ENCODE peak calls at places on chromosome 18, in eight cellular contexts. One of them, this sample, is unnamed.

GRCh38 chr18:74065366-74065765 is 82.3 kb downstream of the FBXO15 start:
- DNase-seq in B cell: no peak
- DNase-seq in GM10248: no peak
- DNase-seq in fibroblast of mammary gland: no peak
- DNase-seq in AG04450: no peak
- DNase-seq in epithelial cell of esophagus: no peak
- DNase-seq in Calu3: no peak
- DNase-seq in foreskin keratinocyte: no peak
- DNase-seq in this sample: no peak

GRCh38 chr18:70165936-70166335 is 39.6 kb downstream of the RTTN start:
- DNase-seq in B cell: no peak
- DNase-seq in GM10248: peak; percentile 21
- DNase-seq in fibroblast of mammary gland: no peak
- DNase-seq in AG04450: no peak
- DNase-seq in epithelial cell of esophagus: no peak
- DNase-seq in Calu3: no peak
- DNase-seq in foreskin keratinocyte: no peak
- DNase-seq in this sample: no peak

GRCh38 chr18:10377956-10378355 is 76.5 kb upstream of the APCDD1 start:
- DNase-seq in B cell: no peak
- DNase-seq in GM10248: no peak
- DNase-seq in fibroblast of mammary gland: peak; percentile 15
- DNase-seq in AG04450: peak; percentile 16
- DNase-seq in epithelial cell of esophagus: no peak
- DNase-seq in Calu3: no peak
- DNase-seq in foreskin keratinocyte: no peak
- DNase-seq in this sample: peak; percentile 85

GRCh38 chr18:57095884-57096283 is 51.0 kb upstream of the BOD1L2 start:
- DNase-seq in B cell: no peak
- DNase-seq in GM10248: no peak
- DNase-seq in fibroblast of mammary gland: no peak
- DNase-seq in AG04450: no peak
- DNase-seq in epithelial cell of esophagus: no peak
- DNase-seq in Calu3: no peak
- DNase-seq in foreskin keratinocyte: no peak
- DNase-seq in this sample: no peak

GRCh38 chr18:42182728-42183700 is 228.0 kb downstream of the PIK3C3 start:
- DNase-seq in B cell: no peak
- DNase-seq in GM10248: no peak
- DNase-seq in fibroblast of mammary gland: no peak
- DNase-seq in AG04450: no peak
- DNase-seq in epithelial cell of esophagus: peak; percentile 41
- DNase-seq in Calu3: no peak
- DNase-seq in foreskin keratinocyte: peak; percentile 81
- DNase-seq in this sample: peak; percentile 64

GRCh38 chr18:75173125-75173432 is 35.9 kb downstream of the PTGR3 start:
- DNase-seq in B cell: peak; percentile 53
- DNase-seq in GM10248: peak; percentile 85
- DNase-seq in fibroblast of mammary gland: peak; percentile 13
- DNase-seq in AG04450: no peak
- DNase-seq in epithelial cell of esophagus: peak; percentile 3
- DNase-seq in Calu3: no peak
- DNase-seq in foreskin keratinocyte: no peak
- DNase-seq in this sample: peak; percentile 11

GRCh38 chr18:74252032-74252380 is 39.8 kb downstream of the CYB5A start:
- DNase-seq in B cell: no peak
- DNase-seq in GM10248: no peak
- DNase-seq in fibroblast of mammary gland: peak; percentile 85
- DNase-seq in AG04450: no peak
- DNase-seq in epithelial cell of esophagus: peak; percentile 20
- DNase-seq in Calu3: no peak
- DNase-seq in foreskin keratinocyte: no peak
- DNase-seq in this sample: peak; percentile 55

GRCh38 chr18:35998967-35999366 is 26.5 kb downstream of the RMP24 start:
- DNase-seq in B cell: no peak
- DNase-seq in GM10248: no peak
- DNase-seq in fibroblast of mammary gland: peak; percentile 25
- DNase-seq in AG04450: no peak
- DNase-seq in epithelial cell of esophagus: peak; percentile 27
- DNase-seq in Calu3: no peak
- DNase-seq in foreskin keratinocyte: no peak
- DNase-seq in this sample: no peak

GRCh38 chr18:39660141-39660540 is 2094.5 kb upstream of the CELF4 start:
- DNase-seq in B cell: no peak
- DNase-seq in GM10248: no peak
- DNase-seq in fibroblast of mammary gland: peak; percentile 44
- DNase-seq in AG04450: no peak
- DNase-seq in epithelial cell of esophagus: peak; percentile 43
- DNase-seq in Calu3: no peak
- DNase-seq in foreskin keratinocyte: peak; percentile 41
- DNase-seq in this sample: no peak

GRCh38 chr18:3916082-3916481 is 466.1 kb downstream of the TGIF1 start:
- DNase-seq in B cell: no peak
- DNase-seq in GM10248: no peak
- DNase-seq in fibroblast of mammary gland: no peak
- DNase-seq in AG04450: no peak
- DNase-seq in epithelial cell of esophagus: no peak
- DNase-seq in Calu3: no peak
- DNase-seq in foreskin keratinocyte: no peak
- DNase-seq in this sample: no peak

GRCh38 chr18:14769381-14769780 is 21.4 kb downstream of the ANKRD30B start:
- DNase-seq in B cell: no peak
- DNase-seq in GM10248: no peak
- DNase-seq in fibroblast of mammary gland: no peak
- DNase-seq in AG04450: no peak
- DNase-seq in epithelial cell of esophagus: no peak
- DNase-seq in Calu3: no peak
- DNase-seq in foreskin keratinocyte: no peak
- DNase-seq in this sample: no peak

GRCh38 chr18:8763611-8764010 is 58.3 kb downstream of the MTCL1 start:
- DNase-seq in B cell: no peak
- DNase-seq in GM10248: no peak
- DNase-seq in fibroblast of mammary gland: peak; percentile 14
- DNase-seq in AG04450: no peak
- DNase-seq in epithelial cell of esophagus: no peak
- DNase-seq in Calu3: no peak
- DNase-seq in foreskin keratinocyte: no peak
- DNase-seq in this sample: no peak

GRCh38 chr18:80088823-80089222 is 20.2 kb upstream of the ADNP2 start:
- DNase-seq in B cell: no peak
- DNase-seq in GM10248: no peak
- DNase-seq in fibroblast of mammary gland: no peak
- DNase-seq in AG04450: no peak
- DNase-seq in epithelial cell of esophagus: no peak
- DNase-seq in Calu3: no peak
- DNase-seq in foreskin keratinocyte: no peak
- DNase-seq in this sample: no peak

GRCh38 chr18:28504100-28504499 is 327.2 kb upstream of the CDH2 start:
- DNase-seq in B cell: no peak
- DNase-seq in GM10248: no peak
- DNase-seq in fibroblast of mammary gland: no peak
- DNase-seq in AG04450: no peak
- DNase-seq in epithelial cell of esophagus: peak; percentile 1
- DNase-seq in Calu3: no peak
- DNase-seq in foreskin keratinocyte: no peak
- DNase-seq in this sample: no peak

GRCh38 chr18:46858290-46858689 is 59.0 kb downstream of the PIAS2 start:
- DNase-seq in B cell: no peak
- DNase-seq in GM10248: no peak
- DNase-seq in fibroblast of mammary gland: no peak
- DNase-seq in AG04450: no peak
- DNase-seq in epithelial cell of esophagus: no peak
- DNase-seq in Calu3: no peak
- DNase-seq in foreskin keratinocyte: no peak
- DNase-seq in this sample: no peak

DNA sequence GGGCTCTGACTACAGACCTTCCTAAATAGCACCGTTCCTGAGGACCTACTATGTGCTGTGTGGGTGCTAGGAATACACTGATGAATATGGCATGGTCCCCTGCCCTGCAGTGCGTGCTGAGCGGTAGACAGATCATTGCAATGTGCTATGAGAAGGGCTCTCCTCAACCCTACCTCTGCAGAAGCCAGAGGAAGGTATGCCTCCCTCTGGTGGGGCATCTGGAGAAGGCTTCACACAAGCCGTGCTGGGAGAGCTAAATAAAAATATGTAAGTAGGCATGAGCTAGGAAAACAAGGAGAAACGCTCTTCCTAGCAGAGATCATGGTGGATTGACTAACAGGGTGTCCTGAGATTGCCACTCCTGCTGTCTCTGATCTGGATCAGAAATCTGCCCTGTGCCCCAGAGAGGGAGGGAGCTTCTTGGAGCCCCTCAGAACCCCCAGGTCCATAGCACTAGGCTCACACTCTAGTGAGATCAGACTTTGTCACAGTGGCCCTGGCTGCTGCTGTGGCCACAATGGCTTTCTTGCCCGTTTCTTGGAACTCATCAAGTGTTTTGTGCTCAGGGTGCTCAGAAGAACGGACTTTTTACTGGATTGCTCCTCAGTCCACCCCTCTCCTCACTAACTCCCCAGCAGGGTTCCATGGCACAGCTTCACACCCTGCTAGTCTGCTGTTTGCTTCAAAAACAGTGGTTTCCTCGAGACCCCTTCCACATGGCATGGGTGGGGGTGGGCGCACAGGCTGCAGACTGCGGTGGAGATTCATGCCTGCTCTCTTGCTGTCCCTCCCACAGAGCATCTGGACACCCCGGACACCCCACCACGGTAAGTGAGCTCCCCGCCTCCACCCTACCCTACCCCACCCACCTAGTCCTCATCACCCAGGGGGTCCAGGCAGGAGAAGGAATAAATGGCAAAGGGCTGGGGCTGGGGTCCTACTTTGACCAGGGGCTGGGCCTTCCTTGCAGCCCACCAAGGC is 14.2 kb downstream of the SIGLEC15 start:
- DNase-seq in B cell: peak; percentile 11
- DNase-seq in GM10248: no peak
- DNase-seq in fibroblast of mammary gland: peak; percentile 83
- DNase-seq in AG04450: peak; percentile 65
- DNase-seq in epithelial cell of esophagus: peak; percentile 84
- DNase-seq in Calu3: peak; percentile 71
- DNase-seq in foreskin keratinocyte: peak; percentile 72
- DNase-seq in this sample: peak; percentile 74
- TF ChIP-seq CTCF in B cell: no peak
- TF ChIP-seq CTCF in GM10248: peak; percentile 23
- TF ChIP-seq CTCF in fibroblast of mammary gland: peak; percentile 88
- TF ChIP-seq CTCF in AG04450: peak; percentile 88
- TF ChIP-seq CTCF in epithelial cell of esophagus: peak; percentile 89
- TF ChIP-seq CTCF in Calu3: peak; percentile 72
- TF ChIP-seq CTCF in foreskin keratinocyte: peak; percentile 93
- TF ChIP-seq CTCF in this sample: peak; percentile 88

DNA sequence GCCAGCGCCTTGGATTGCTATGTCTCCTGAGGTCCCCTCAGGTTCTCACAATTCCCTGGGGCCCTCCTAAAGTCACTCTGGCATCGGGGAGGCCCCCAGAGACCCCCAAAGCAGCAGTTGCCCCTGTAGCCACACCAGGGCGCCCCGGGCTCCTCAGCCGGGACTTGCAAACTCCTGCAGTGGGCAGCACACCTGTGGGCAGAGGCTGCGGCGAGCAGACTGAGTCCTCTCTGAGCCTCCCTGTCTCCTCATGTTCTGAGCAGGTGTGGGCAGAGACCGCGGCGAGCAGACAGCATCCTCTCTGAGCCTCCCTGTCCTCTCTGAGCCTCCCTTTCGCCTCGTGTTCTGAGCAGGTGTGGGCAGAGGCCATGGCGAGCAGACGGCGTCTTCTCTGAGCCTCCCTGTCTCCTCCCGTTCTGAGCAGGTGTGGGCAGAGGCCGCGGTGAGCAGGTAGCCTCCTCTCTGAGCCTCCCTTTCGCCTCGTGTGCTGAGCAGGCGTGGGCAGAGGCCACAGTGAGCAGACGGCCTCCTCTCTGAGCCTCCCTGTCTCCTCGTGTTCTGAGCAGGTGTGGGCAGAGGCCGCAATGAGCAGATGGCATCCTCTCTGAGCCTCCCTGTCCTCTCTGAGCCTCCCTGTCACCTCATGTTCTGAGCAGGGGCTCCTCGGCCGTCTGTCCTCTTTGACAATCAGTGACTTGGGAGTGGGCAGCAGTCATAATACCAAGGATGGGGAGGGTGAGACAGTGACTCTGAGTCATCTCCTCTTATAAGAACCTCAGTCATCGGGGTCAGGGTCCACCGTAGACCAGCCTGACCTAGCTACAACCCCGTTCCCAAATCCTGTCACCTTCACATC is 395.2 kb upstream of the SALL3 start:
- DNase-seq in B cell: no peak
- DNase-seq in GM10248: no peak
- DNase-seq in fibroblast of mammary gland: no peak
- DNase-seq in AG04450: no peak
- DNase-seq in epithelial cell of esophagus: no peak
- DNase-seq in Calu3: no peak
- DNase-seq in foreskin keratinocyte: no peak
- DNase-seq in this sample: no peak
- TF ChIP-seq CTCF in B cell: no peak
- TF ChIP-seq CTCF in GM10248: no peak
- TF ChIP-seq CTCF in fibroblast of mammary gland: no peak
- TF ChIP-seq CTCF in AG04450: no peak
- TF ChIP-seq CTCF in epithelial cell of esophagus: no peak
- TF ChIP-seq CTCF in Calu3: no peak
- TF ChIP-seq CTCF in foreskin keratinocyte: no peak
- TF ChIP-seq CTCF in this sample: no peak

GRCh38 chr18:62183578-62184195 is 3.2 kb downstream of the PIGN start:
- DNase-seq in B cell: peak; percentile 68
- DNase-seq in GM10248: peak; percentile 25
- DNase-seq in fibroblast of mammary gland: peak; percentile 76
- DNase-seq in AG04450: peak; percentile 10
- DNase-seq in epithelial cell of esophagus: peak; percentile 67
- DNase-seq in Calu3: peak; percentile 57
- DNase-seq in foreskin keratinocyte: peak; percentile 22
- DNase-seq in this sample: peak; percentile 61

GRCh38 chr18:62186656-62187542 is at the start of the genes PIGN and RELCH:
- DNase-seq in B cell: peak; percentile 99
- DNase-seq in GM10248: peak; percentile 97
- DNase-seq in fibroblast of mammary gland: peak; percentile 98
- DNase-seq in AG04450: peak; percentile 96
- DNase-seq in epithelial cell of esophagus: peak; percentile 99
- DNase-seq in Calu3: peak; percentile 96
- DNase-seq in foreskin keratinocyte: peak; percentile 97
- DNase-seq in this sample: peak; percentile 99

GRCh38 chr18:62179213-62179612 is 7.6 kb downstream of the PIGN start:
- DNase-seq in B cell: no peak
- DNase-seq in GM10248: no peak
- DNase-seq in fibroblast of mammary gland: no peak
- DNase-seq in AG04450: no peak
- DNase-seq in epithelial cell of esophagus: no peak
- DNase-seq in Calu3: no peak
- DNase-seq in foreskin keratinocyte: no peak
- DNase-seq in this sample: no peak

GRCh38 chr18:62177271-62177670 is 9.6 kb downstream of the PIGN start:
- DNase-seq in B cell: no peak
- DNase-seq in GM10248: no peak
- DNase-seq in fibroblast of mammary gland: no peak
- DNase-seq in AG04450: no peak
- DNase-seq in epithelial cell of esophagus: no peak
- DNase-seq in Calu3: no peak
- DNase-seq in foreskin keratinocyte: no peak
- DNase-seq in this sample: no peak

GRCh38 chr18:62182220-62182619 is 4.6 kb downstream of the PIGN start:
- DNase-seq in B cell: no peak
- DNase-seq in GM10248: no peak
- DNase-seq in fibroblast of mammary gland: no peak
- DNase-seq in AG04450: no peak
- DNase-seq in epithelial cell of esophagus: no peak
- DNase-seq in Calu3: no peak
- DNase-seq in foreskin keratinocyte: no peak
- DNase-seq in this sample: no peak
- TF ChIP-seq CTCF in B cell: no peak
- TF ChIP-seq CTCF in GM10248: no peak
- TF ChIP-seq CTCF in fibroblast of mammary gland: no peak
- TF ChIP-seq CTCF in AG04450: no peak
- TF ChIP-seq CTCF in epithelial cell of esophagus: no peak
- TF ChIP-seq CTCF in Calu3: no peak
- TF ChIP-seq CTCF in foreskin keratinocyte: peak; percentile 37
- TF ChIP-seq CTCF in this sample: peak; percentile 19

GRCh38 chr18:71831039-71831438 is 713.1 kb downstream of the CBLN2 start:
- DNase-seq in B cell: no peak
- DNase-seq in GM10248: no peak
- DNase-seq in fibroblast of mammary gland: peak; percentile 23
- DNase-seq in AG04450: peak; percentile 24
- DNase-seq in epithelial cell of esophagus: peak; percentile 44
- DNase-seq in Calu3: peak; percentile 32
- DNase-seq in foreskin keratinocyte: peak; percentile 25
- DNase-seq in this sample: no peak
- TF ChIP-seq CTCF in B cell: no peak
- TF ChIP-seq CTCF in GM10248: no peak
- TF ChIP-seq CTCF in fibroblast of mammary gland: no peak
- TF ChIP-seq CTCF in AG04450: no peak
- TF ChIP-seq CTCF in epithelial cell of esophagus: no peak
- TF ChIP-seq CTCF in Calu3: no peak
- TF ChIP-seq CTCF in foreskin keratinocyte: no peak
- TF ChIP-seq CTCF in this sample: no peak